ENCODE peak calls at places on chromosomes 7 and 10, in five cellular contexts. One of them, this sample, is unnamed.

GRCh38 chr10:116073451-116073850 is 199.6 kb downstream of the GFRA1 start:
- DNase-seq in SK-N-SH: no peak
- DNase-seq in GM12878: no peak
- DNase-seq in K562: no peak
- DNase-seq in HepG2: no peak
- DNase-seq in this sample: no peak

GRCh38 chr7:40306596-40306995 is 171.8 kb downstream of the SUGCT start:
- DNase-seq in K562: no peak
- DNase-seq in SK-N-SH: no peak
- DNase-seq in HepG2: no peak
- DNase-seq in GM12878: no peak
- DNase-seq in this sample: no peak

GRCh38 chr10:57098146-57098545 is 737.1 kb upstream of the ZWINT start:
- DNase-seq in SK-N-SH: no peak
- DNase-seq in K562: no peak
- DNase-seq in HepG2: no peak
- DNase-seq in GM12878: no peak
- DNase-seq in this sample: no peak

GRCh38 chr7:27128776-27129728 is 1.5 kb downstream of the HOXA4 start:
- DNase-seq in GM12878: no peak
- DNase-seq in K562: no peak
- DNase-seq in HepG2: no peak
- DNase-seq in SK-N-SH: no peak
- DNase-seq in this sample: no peak

GRCh38 chr7:22700559-22701002 is 26.4 kb upstream of the IL6 start:
- DNase-seq in SK-N-SH: no peak
- DNase-seq in HepG2: no peak
- DNase-seq in K562: peak
- DNase-seq in GM12878: no peak
- DNase-seq in this sample: no peak

GRCh38 chr10:22246680-22247391 is 29.0 kb upstream of the EBLN1 start:
- DNase-seq in GM12878: no peak
- DNase-seq in HepG2: peak
- DNase-seq in SK-N-SH: no peak
- DNase-seq in K562: no peak
- DNase-seq in this sample: peak

GRCh38 chr7:29479606-29480200 is 83.9 kb upstream of the PRR15 start:
- DNase-seq in HepG2: no peak
- DNase-seq in SK-N-SH: no peak
- DNase-seq in GM12878: no peak
- DNase-seq in K562: no peak
- DNase-seq in this sample: no peak

GRCh38 chr10:78338717-78339116 is 305.1 kb downstream of the RPS24 start:
- DNase-seq in SK-N-SH: no peak
- DNase-seq in GM12878: no peak
- DNase-seq in HepG2: no peak
- DNase-seq in K562: no peak
- DNase-seq in this sample: no peak

GRCh38 chr7:94003446-94004023 is 620 bp downstream of the BET1 start:
- DNase-seq in K562: peak
- DNase-seq in HepG2: peak
- DNase-seq in SK-N-SH: no peak
- DNase-seq in GM12878: no peak
- DNase-seq in this sample: no peak

GRCh38 chr10:6171891-6172354 is 30.8 kb upstream of the PFKFB3 start:
- DNase-seq in K562: no peak
- DNase-seq in HepG2: no peak
- DNase-seq in GM12878: peak
- DNase-seq in SK-N-SH: no peak
- DNase-seq in this sample: no peak

GRCh38 chr10:72243822-72244437 is 27.9 kb upstream of the ASCC1 start:
- DNase-seq in HepG2: no peak
- DNase-seq in K562: peak
- DNase-seq in GM12878: no peak
- DNase-seq in SK-N-SH: no peak
- DNase-seq in this sample: no peak

GRCh38 chr7:66500087-66500486 is 128.6 kb upstream of the KCTD7 start:
- DNase-seq in K562: peak
- DNase-seq in SK-N-SH: no peak
- DNase-seq in GM12878: no peak
- DNase-seq in HepG2: peak
- DNase-seq in this sample: peak

GRCh38 chr10:17665742-17666141 is 21.8 kb downstream of the STAM start:
- DNase-seq in K562: no peak
- DNase-seq in GM12878: no peak
- DNase-seq in SK-N-SH: no peak
- DNase-seq in HepG2: peak
- DNase-seq in this sample: no peak

GRCh38 chr10:74929197-74929596 is 102.8 kb downstream of the KAT6B start:
- DNase-seq in HepG2: no peak
- DNase-seq in K562: no peak
- DNase-seq in GM12878: no peak
- DNase-seq in SK-N-SH: no peak
- DNase-seq in this sample: no peak

GRCh38 chr10:124418726-124419501 is at the start of gene OAT:
- DNase-seq in K562: peak
- DNase-seq in SK-N-SH: peak
- DNase-seq in GM12878: peak
- DNase-seq in HepG2: peak
- DNase-seq in this sample: peak

GRCh38 chr7:19621740-19622139 is 87.1 kb downstream of the POLR1F start:
- DNase-seq in K562: no peak
- DNase-seq in SK-N-SH: no peak
- DNase-seq in HepG2: no peak
- DNase-seq in GM12878: no peak
- DNase-seq in this sample: peak

GRCh38 chr10:46223626-46224413 is 63.0 kb upstream of the ANTXRL start:
- DNase-seq in HepG2: no peak
- DNase-seq in GM12878: no peak
- DNase-seq in K562: no peak
- DNase-seq in SK-N-SH: no peak
- DNase-seq in this sample: no peak

GRCh38 chr7:18144171-18144570 is 116.5 kb upstream of the PRPS1L1 start:
- DNase-seq in HepG2: no peak
- DNase-seq in SK-N-SH: no peak
- DNase-seq in K562: no peak
- DNase-seq in GM12878: peak
- DNase-seq in this sample: no peak

GRCh38 chr10:123236122-123236521 is 81.9 kb downstream of the BUB3 start:
- DNase-seq in SK-N-SH: no peak
- DNase-seq in GM12878: no peak
- DNase-seq in K562: no peak
- DNase-seq in HepG2: peak
- DNase-seq in this sample: no peak

GRCh38 chr10:59718246-59718645 is 8.6 kb upstream of the SLC16A9 start:
- DNase-seq in K562: no peak
- DNase-seq in SK-N-SH: no peak
- DNase-seq in GM12878: no peak
- DNase-seq in HepG2: no peak
- DNase-seq in this sample: no peak

GRCh38 chr7:74612015-74612829 is 45.3 kb upstream of the GTF2I start:
- DNase-seq in GM12878: no peak
- DNase-seq in HepG2: peak
- DNase-seq in K562: peak
- DNase-seq in SK-N-SH: peak
- DNase-seq in this sample: no peak

GRCh38 chr10:113475381-113475807 is 77.5 kb upstream of the HABP2 start:
- DNase-seq in SK-N-SH: no peak
- DNase-seq in GM12878: no peak
- DNase-seq in HepG2: no peak
- DNase-seq in K562: no peak
- DNase-seq in this sample: no peak

GRCh38 chr7:16915405-16915804 is 33.6 kb upstream of the AGR3 start:
- DNase-seq in SK-N-SH: no peak
- DNase-seq in HepG2: no peak
- DNase-seq in GM12878: no peak
- DNase-seq in K562: no peak
- DNase-seq in this sample: peak

GRCh38 chr7:142614116-142614515 is 135.2 kb upstream of the PRSS1 start:
- DNase-seq in HepG2: no peak
- DNase-seq in K562: no peak
- DNase-seq in SK-N-SH: no peak
- DNase-seq in GM12878: no peak
- DNase-seq in this sample: no peak

GRCh38 chr10:99125879-99126278 is 109.8 kb downstream of the HPSE2 start:
- DNase-seq in GM12878: no peak
- DNase-seq in HepG2: no peak
- DNase-seq in SK-N-SH: no peak
- DNase-seq in K562: no peak
- DNase-seq in this sample: no peak

GRCh38 chr10:1193561-1193960 is 137.4 kb downstream of the WDR37 start:
- DNase-seq in K562: no peak
- DNase-seq in SK-N-SH: no peak
- DNase-seq in GM12878: no peak
- DNase-seq in HepG2: no peak
- DNase-seq in this sample: no peak

GRCh38 chr7:156003220-156004162 is 191.2 kb upstream of the SHH start:
- DNase-seq in GM12878: no peak
- DNase-seq in SK-N-SH: no peak
- DNase-seq in HepG2: no peak
- DNase-seq in K562: no peak
- DNase-seq in this sample: no peak

GRCh38 chr10:78513330-78513729 is 479.7 kb downstream of the RPS24 start:
- DNase-seq in SK-N-SH: no peak
- DNase-seq in GM12878: no peak
- DNase-seq in K562: no peak
- DNase-seq in HepG2: no peak
- DNase-seq in this sample: no peak

GRCh38 chr10:72730462-72730861 is 38.5 kb downstream of the MCU start:
- DNase-seq in GM12878: no peak
- DNase-seq in HepG2: no peak
- DNase-seq in K562: no peak
- DNase-seq in SK-N-SH: no peak
- DNase-seq in this sample: no peak

GRCh38 chr7:16078076-16078952 is 343.0 kb downstream of the CRPPA start:
- DNase-seq in HepG2: peak
- DNase-seq in GM12878: no peak
- DNase-seq in K562: peak
- DNase-seq in SK-N-SH: peak
- DNase-seq in this sample: peak

GRCh38 chr7:72492446-72492845 is 80.3 kb upstream of the CALN1 start:
- DNase-seq in HepG2: no peak
- DNase-seq in K562: no peak
- DNase-seq in SK-N-SH: peak
- DNase-seq in GM12878: no peak
- DNase-seq in this sample: no peak

GRCh38 chr10:98748298-98748697 is 301.6 kb upstream of the HPS1 start:
- DNase-seq in SK-N-SH: peak
- DNase-seq in GM12878: no peak
- DNase-seq in K562: peak
- DNase-seq in HepG2: peak
- DNase-seq in this sample: peak

GRCh38 chr10:26486985-26487850 is 49.1 kb downstream of the APBB1IP start:
- DNase-seq in SK-N-SH: no peak
- DNase-seq in GM12878: peak
- DNase-seq in K562: no peak
- DNase-seq in HepG2: peak
- DNase-seq in this sample: peak

GRCh38 chr10:62618576-62619408 is 185.7 kb upstream of the ADO start:
- DNase-seq in SK-N-SH: no peak
- DNase-seq in GM12878: no peak
- DNase-seq in K562: no peak
- DNase-seq in HepG2: no peak
- DNase-seq in this sample: no peak

GRCh38 chr7:74083928-74084721 is 521 bp downstream of the LIMK1 start:
- DNase-seq in K562: peak
- DNase-seq in HepG2: no peak
- DNase-seq in SK-N-SH: peak
- DNase-seq in GM12878: no peak
- DNase-seq in this sample: no peak

DNA sequence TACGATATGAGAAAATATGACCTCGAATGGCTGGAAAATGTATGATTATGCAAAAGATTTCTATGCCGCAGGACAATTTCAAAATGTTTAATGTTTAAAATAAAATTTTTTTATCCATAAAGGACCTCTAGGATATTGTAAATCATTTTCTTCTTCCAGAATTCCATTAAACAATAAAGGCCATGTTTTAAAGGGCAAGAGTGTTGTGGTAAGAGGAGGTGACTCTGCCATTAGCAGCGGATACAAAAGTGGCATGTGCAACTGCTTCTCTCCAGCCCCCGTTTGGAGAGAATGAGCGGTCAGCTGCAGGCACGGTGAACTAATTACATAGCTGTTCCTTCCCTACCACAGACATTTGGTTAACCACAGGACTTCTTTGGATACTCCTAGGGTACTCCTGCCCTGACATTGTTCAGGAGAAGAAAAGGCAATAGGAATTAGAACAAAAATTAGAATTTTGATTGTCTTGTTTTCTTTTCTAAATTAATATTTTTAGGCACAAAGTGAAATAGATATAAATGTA is 63.8 kb downstream of the HBP1 start:
- DNase-seq in SK-N-SH: no peak
- DNase-seq in GM12878: no peak
- DNase-seq in HepG2: no peak
- DNase-seq in K562: no peak
- DNase-seq in this sample: no peak
- TF ChIP-seq ZBTB33 in SK-N-SH: no peak
- TF ChIP-seq ZBTB33 in GM12878: no peak
- TF ChIP-seq ZBTB33 in HepG2: no peak
- TF ChIP-seq ZBTB33 in K562: no peak
- TF ChIP-seq ZBTB33 in this sample: no peak

GRCh38 chr7:4612939-4613841 is 68.9 kb upstream of the FOXK1 start:
- DNase-seq in K562: peak
- DNase-seq in HepG2: no peak
- DNase-seq in GM12878: no peak
- DNase-seq in SK-N-SH: peak
- DNase-seq in this sample: no peak
- TF ChIP-seq RAD21 in K562: no peak
- TF ChIP-seq RAD21 in HepG2: no peak
- TF ChIP-seq RAD21 in GM12878: no peak
- TF ChIP-seq RAD21 in SK-N-SH: no peak
- TF ChIP-seq RAD21 in this sample: no peak

DNA sequence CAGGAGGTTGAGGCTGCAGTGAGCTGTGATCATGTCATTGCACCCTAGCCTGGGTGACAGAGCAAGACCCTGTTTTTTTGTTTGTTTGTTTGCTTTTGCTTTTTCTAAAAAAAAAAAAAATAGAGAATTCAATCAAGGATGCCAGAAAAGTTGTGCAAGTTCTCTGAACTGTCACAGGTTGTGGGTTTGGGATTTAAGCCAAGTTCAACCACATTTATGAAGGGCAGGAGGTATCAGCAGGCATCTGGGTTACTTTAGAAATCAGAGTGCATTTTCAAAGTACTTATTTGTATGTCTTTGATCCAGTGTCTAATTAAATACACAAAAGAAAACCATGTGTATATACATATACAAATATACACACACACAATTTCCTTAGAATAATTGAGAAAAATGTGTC is 151.2 kb upstream of the MINDY3 start:
- DNase-seq in K562: no peak
- DNase-seq in SK-N-SH: no peak
- DNase-seq in HepG2: no peak
- DNase-seq in GM12878: no peak
- DNase-seq in this sample: no peak
- TF ChIP-seq ZBTB33 in K562: no peak
- TF ChIP-seq ZBTB33 in SK-N-SH: no peak
- TF ChIP-seq ZBTB33 in HepG2: no peak
- TF ChIP-seq ZBTB33 in GM12878: no peak
- TF ChIP-seq ZBTB33 in this sample: no peak

GRCh38 chr7:593324-594115 is 73.9 kb upstream of the PDGFA start:
- DNase-seq in HepG2: no peak
- DNase-seq in K562: no peak
- DNase-seq in GM12878: peak
- DNase-seq in SK-N-SH: no peak
- DNase-seq in this sample: no peak
- TF ChIP-seq RAD21 in HepG2: no peak
- TF ChIP-seq RAD21 in K562: no peak
- TF ChIP-seq RAD21 in GM12878: no peak
- TF ChIP-seq RAD21 in SK-N-SH: no peak
- TF ChIP-seq RAD21 in this sample: no peak

This sample was measured in HCT116.